ENCODE peak calls at places on chromosomes 16 and 17, in five cellular contexts. H, Q, G, B and R are unnamed samples. For H3K27me3, the result is how much of the 10 kb centered on the place peaks cover.

GRCh38 chr16:74651841-74652240 is 14.8 kb downstream of the RFWD3 start:
- DNase-seq in B (no peak), H (no peak), G (no peak), Q (no peak), R (no peak)

GRCh38 chr16:66983033-66983432 is 5.4 kb upstream of the CES4A start:
- DNase-seq in Q (no peak), H (no peak), G (no peak), B (no peak), R (no peak)

GRCh38 chr17:62626719-62627218 is 701 bp upstream of the MRC2 start:
- DNase-seq in Q (peak), B (peak), G (peak), H (peak), R (peak)

GRCh38 chr16:19415918-19416317 is 1.8 kb upstream of the TMC5 start:
- DNase-seq in H (no peak), B (no peak), G (no peak), Q (no peak), R (no peak)

GRCh38 chr16:23509441-23509754 is 896 bp downstream of the GGA2 start:
- DNase-seq in G (no peak), B (no peak), Q (no peak), H (no peak), R (no peak)

GRCh38 chr17:61536417-61536955 is 54.5 kb downstream of the NACA2 start:
- DNase-seq in G (no peak), H (no peak), Q (no peak), B (no peak), R (no peak)

GRCh38 chr17:8131844-8132441 is 8.0 kb upstream of the HES7 start:
- DNase-seq in B (no peak), G (no peak), Q (no peak), H (no peak), R (no peak)

GRCh38 chr16:67967956-67968439 is 439 bp downstream of the SLC12A4 start:
- DNase-seq in G (peak), H (no peak), B (no peak), Q (peak), R (peak)

GRCh38 chr16:85767569-85767968 is 16.7 kb upstream of the C16orf74 start:
- DNase-seq in Q (no peak), B (no peak), H (no peak), G (no peak), R (no peak)

GRCh38 chr17:76912585-76912984 is 44.4 kb downstream of the MGAT5B start:
- DNase-seq in B (no peak), Q (no peak), H (no peak), G (no peak), R (no peak)

GRCh38 chr17:17913695-17914332 is 58.4 kb downstream of the TOM1L2 start:
- DNase-seq in G (peak), H (no peak), Q (peak), B (peak), R (peak)

GRCh38 chr17:74288785-74289184 is 14.8 kb downstream of the DNAI2 start:
- DNase-seq in B (no peak), Q (no peak), G (no peak), H (no peak), R (no peak)

GRCh38 chr16:4409081-4409932 is 7.1 kb downstream of the CORO7 start:
- DNase-seq in B (no peak), Q (no peak), H (no peak), G (no peak), R (no peak)

GRCh38 chr16:71303938-71304337 is 14.7 kb upstream of the CMTR2 start:
- DNase-seq in Q (no peak), B (no peak), G (no peak), H (no peak), R (no peak)

GRCh38 chr17:50100921-50101345 is 5.8 kb downstream of the PDK2 start:
- DNase-seq in H (no peak), Q (no peak), G (no peak), B (no peak), R (no peak)
- H3K27ac ChIP-seq in H (peak), Q (peak), G (peak), B (peak), R (peak)

GRCh38 chr16:27080870-27081269 is 14.1 kb downstream of the C16orf82 start:
- DNase-seq in G (no peak), Q (no peak), H (no peak), B (no peak), R (no peak)
- TF ChIP-seq CTCF in G (peak), Q (no peak), H (peak), B (no peak), R (peak)

GRCh38 chr17:36937001-36937960 is at the start of gene LHX1:
- DNase-seq in H (peak), G (no peak), Q (no peak), B (no peak), R (no peak)

GRCh38 chr17:36939059-36939943 is 2.0 kb downstream of the LHX1 start:
- DNase-seq in G (no peak), Q (no peak), H (no peak), B (no peak), R (no peak)

GRCh38 chr17:36937961-36938565 is 788 bp downstream of the LHX1 start:
- DNase-seq in B (no peak), H (peak), G (no peak), Q (no peak), R (no peak)

GRCh38 chr17:36939944-36940312 is 2.7 kb downstream of the LHX1 start:
- DNase-seq in H (no peak), Q (no peak), B (no peak), G (no peak), R (no peak)

DNA sequence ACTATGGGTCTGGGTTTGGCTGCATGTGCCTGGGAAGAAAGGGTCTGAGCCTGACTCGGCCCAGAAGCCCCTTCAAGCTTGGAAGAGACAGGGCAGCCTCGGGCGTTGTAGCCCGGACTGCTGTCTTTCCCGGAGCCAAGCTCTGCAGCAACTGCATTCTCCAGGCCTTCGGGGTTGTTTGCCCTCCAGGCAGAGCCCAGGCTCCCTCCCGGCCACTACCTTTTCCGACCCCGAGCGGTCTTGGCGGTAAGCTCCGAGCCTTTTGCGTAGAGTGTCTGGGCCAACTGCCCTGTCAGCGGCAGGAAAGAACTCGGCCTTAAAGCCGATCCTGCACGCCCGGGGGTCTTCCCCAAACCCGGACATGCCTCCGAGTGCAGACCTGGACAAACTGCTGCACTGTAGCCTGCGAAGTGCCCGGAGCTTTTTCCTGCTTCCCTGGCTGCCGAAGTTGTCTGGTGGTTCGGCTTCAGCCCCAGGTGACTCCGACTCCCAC is 1.3 kb downstream of the LHX1 start:
- DNase-seq in Q (no peak), G (no peak), H (no peak), B (no peak), R (no peak)
- H3K27me3 ChIP-seq in Q (half or more), G (half or more), H (half or more), B (under half), R (half or more)

GRCh38 chr16:22022151-22022550 is 14.2 kb downstream of the MOSMO start:
- DNase-seq in B (no peak), Q (no peak), G (no peak), H (no peak), R (no peak)

GRCh38 chr16:22014271-22014873 is 6.5 kb downstream of the MOSMO start:
- DNase-seq in Q (no peak), G (no peak), B (no peak), H (no peak), R (no peak)

GRCh38 chr16:22018559-22018958 is 10.6 kb downstream of the MOSMO start:
- DNase-seq in G (no peak), Q (no peak), H (no peak), B (no peak), R (no peak)

GRCh38 chr16:22012241-22012640 is 4.3 kb downstream of the MOSMO start:
- DNase-seq in B (no peak), Q (no peak), H (no peak), G (no peak), R (no peak)

GRCh38 chr16:22016927-22017326 is 9.0 kb downstream of the MOSMO start:
- DNase-seq in G (no peak), Q (no peak), H (no peak), B (no peak), R (no peak)
- H3K27ac ChIP-seq in G (no peak), Q (no peak), H (no peak), B (no peak), R (no peak)

GRCh38 chr16:35203636-35204035 is 1744.2 kb downstream of the TP53TG3F start:
- DNase-seq in H (no peak), Q (no peak), B (no peak), G (no peak), R (no peak)

GRCh38 chr16:35210681-35211433 is 1751.4 kb downstream of the TP53TG3F start:
- DNase-seq in G (no peak), H (no peak), Q (no peak), B (no peak), R (no peak)

GRCh38 chr16:35208001-35208935 is 1748.9 kb downstream of the TP53TG3F start:
- DNase-seq in Q (no peak), H (no peak), B (no peak), G (no peak), R (no peak)

DNA sequence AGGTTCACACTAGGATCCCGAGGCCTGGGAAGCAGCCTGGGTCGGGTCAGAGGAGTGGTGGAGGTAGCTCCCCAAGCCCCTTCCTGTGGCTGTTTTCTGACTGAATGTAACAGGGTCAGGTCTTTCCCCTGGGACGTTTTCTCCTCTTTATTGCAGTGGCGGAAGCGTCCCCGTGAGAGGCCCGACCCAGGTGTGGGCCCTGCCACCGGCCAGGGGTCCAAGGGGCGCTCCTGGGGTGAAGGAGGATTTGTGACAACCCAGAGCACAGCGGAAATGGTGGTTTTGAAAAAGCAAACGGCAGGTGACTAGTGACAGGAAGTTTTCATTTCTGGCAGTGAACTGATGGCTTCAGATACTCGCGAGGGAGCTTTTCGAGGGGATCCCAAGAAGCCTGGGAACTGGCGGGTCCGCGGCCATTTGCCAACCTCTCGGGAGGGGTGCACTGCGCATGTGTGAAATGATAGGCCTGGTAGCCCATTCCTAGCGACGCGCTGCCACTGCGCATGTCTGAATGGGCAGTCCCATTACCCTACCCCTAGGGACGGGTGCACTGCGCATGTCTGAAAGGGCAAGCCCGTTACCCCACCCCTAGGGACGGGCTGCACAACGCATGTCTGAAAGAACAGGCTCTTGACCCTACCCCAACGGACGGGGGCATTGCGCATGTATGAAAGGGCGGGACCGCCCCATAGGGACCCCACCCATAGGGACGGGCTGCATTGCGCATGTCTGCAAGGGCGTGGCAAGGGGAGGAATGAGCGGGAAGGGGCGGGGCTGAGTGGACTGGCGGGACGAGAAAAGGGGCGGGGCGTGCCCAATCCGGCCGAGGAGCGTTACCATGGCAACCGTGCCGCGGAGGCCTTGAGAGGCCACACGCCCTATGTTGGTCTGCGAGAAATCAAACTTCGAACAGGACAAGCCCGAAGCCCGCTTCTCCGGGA is 1747.9 kb downstream of the TP53TG3F start:
- DNase-seq in H (no peak), G (peak), Q (peak), B (no peak), R (no peak)
- TF ChIP-seq CTCF in H (no peak), G (no peak), Q (no peak), B (no peak), R (no peak)

GRCh38 chr16:3188675-3188924 is 596 bp downstream of the OR1F1 start:
- DNase-seq in B (no peak), Q (no peak), G (no peak), H (no peak), R (no peak)
- H3K27me3 ChIP-seq in B (under half), Q (half or more), G (half or more), H (half or more), R (half or more)

GRCh38 chr17:75639771-75640555 is 6.7 kb downstream of the SMIM5 start:
- DNase-seq in H (no peak), G (peak), B (no peak), Q (no peak), R (no peak)
- H3K27ac ChIP-seq in H (no peak), G (peak), B (no peak), Q (no peak), R (peak)

DNA sequence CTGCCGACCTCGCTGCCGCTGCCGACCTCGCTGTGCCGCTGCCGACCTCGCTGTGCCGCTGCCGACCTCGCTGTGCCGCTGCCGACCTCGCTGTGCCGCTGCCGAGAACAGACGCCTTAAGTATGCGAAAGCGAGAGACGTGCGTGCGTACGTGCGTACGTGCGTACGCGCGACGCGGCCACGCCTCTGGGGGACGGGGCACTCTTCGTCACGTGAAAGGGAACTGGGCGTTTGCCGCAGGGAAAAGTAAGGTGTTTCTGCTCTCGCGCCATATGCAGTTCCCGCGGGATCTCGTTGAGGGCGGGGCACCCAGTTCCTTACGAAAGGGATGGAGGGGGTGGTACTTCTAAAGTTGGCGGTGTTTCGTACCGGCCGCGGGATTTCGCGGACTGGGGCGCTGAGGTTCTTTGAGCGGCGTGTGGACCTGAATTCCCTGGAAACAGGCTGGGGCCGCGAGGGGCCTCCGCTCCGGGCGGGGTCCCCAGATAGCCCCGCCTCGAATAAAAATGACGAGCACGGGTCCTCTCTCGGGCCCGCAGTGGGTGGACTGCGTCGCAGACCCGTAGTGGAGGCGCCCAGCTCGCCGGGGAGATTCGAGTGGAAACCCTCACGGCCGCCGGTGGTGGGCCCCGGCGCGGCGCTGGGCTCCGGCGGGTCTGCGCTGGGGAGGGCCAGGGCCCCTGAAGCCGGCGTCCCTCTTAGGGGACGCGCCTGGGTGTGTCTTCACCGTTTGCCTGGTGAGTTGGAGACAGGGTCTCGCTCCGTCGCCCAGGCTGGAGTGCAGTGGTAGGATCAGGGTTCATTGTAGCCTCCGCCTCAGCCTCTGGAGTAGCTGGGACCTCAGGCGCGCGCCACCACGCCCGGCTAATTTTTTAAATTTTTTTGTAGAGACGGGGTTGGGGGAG is at the start of gene EIF4A3:
- DNase-seq in B (peak), H (peak), Q (peak), G (peak), R (peak)
- TF ChIP-seq CTCF in B (no peak), H (no peak), Q (no peak), G (no peak), R (peak)